ENCODE peak calls at places on chromosomes 2 and 18, in four cellular contexts. One of them, this sample, is unnamed.
A peak's percentile ranks its signal among the peaks of the same experiment; 100 is the strongest.

GRCh38 chr18:49949991-49950395 is 136.7 kb upstream of the ACAA2 start:
- DNase-seq in HepG2: no peak
- DNase-seq in SK-N-SH: no peak
- DNase-seq in K562: no peak
- DNase-seq in this sample: no peak

GRCh38 chr2:2362181-2362580 is 31.1 kb upstream of the MYT1L start:
- DNase-seq in HepG2: no peak
- DNase-seq in SK-N-SH: no peak
- DNase-seq in K562: no peak
- DNase-seq in this sample: no peak

GRCh38 chr18:47397671-47398319 is 146.3 kb upstream of the SKOR2 start:
- DNase-seq in HepG2: peak; percentile 10
- DNase-seq in SK-N-SH: peak; percentile 25
- DNase-seq in K562: peak; percentile 51
- DNase-seq in this sample: no peak

GRCh38 chr18:54392621-54393023 is 34.9 kb downstream of the C18orf54 start:
- DNase-seq in HepG2: peak; percentile 52
- DNase-seq in SK-N-SH: peak; percentile 52
- DNase-seq in K562: peak; percentile 36
- DNase-seq in this sample: no peak

GRCh38 chr2:174874081-174874480 is 109.8 kb upstream of the CHRNA1 start:
- DNase-seq in HepG2: no peak
- DNase-seq in SK-N-SH: no peak
- DNase-seq in K562: no peak
- DNase-seq in this sample: no peak

GRCh38 chr2:142037051-142037450 is 93.8 kb downstream of the LRP1B start:
- DNase-seq in HepG2: no peak
- DNase-seq in SK-N-SH: no peak
- DNase-seq in K562: no peak
- DNase-seq in this sample: no peak

GRCh38 chr2:201949036-201950012 is 84.3 kb upstream of the FZD7 start:
- DNase-seq in HepG2: no peak
- DNase-seq in SK-N-SH: peak; percentile 71
- DNase-seq in K562: no peak
- DNase-seq in this sample: no peak

GRCh38 chr2:191243154-191243553 is 2.0 kb upstream of the MYO1B start:
- DNase-seq in HepG2: no peak
- DNase-seq in SK-N-SH: no peak
- DNase-seq in K562: no peak
- DNase-seq in this sample: no peak

GRCh38 chr2:231399853-231400667 is 4.5 kb downstream of the B3GNT7 start:
- DNase-seq in HepG2: peak; percentile 41
- DNase-seq in SK-N-SH: peak; percentile 88
- DNase-seq in K562: no peak
- DNase-seq in this sample: no peak

GRCh38 chr2:181376442-181376841 is 80.7 kb upstream of the ITGA4 start:
- DNase-seq in HepG2: no peak
- DNase-seq in SK-N-SH: no peak
- DNase-seq in K562: no peak
- DNase-seq in this sample: no peak

GRCh38 chr2:197431858-197432257 is 3.0 kb downstream of the SF3B1 start:
- DNase-seq in HepG2: no peak
- DNase-seq in SK-N-SH: no peak
- DNase-seq in K562: no peak
- DNase-seq in this sample: no peak

GRCh38 chr18:59049726-59050660 is 89.7 kb upstream of the SEC11C start:
- DNase-seq in HepG2: no peak
- DNase-seq in SK-N-SH: no peak
- DNase-seq in K562: no peak
- DNase-seq in this sample: no peak

GRCh38 chr2:216300921-216301320 is 71.4 kb downstream of the MARCHF4 start:
- DNase-seq in HepG2: no peak
- DNase-seq in SK-N-SH: no peak
- DNase-seq in K562: no peak
- DNase-seq in this sample: no peak

GRCh38 chr2:226136739-226137138 is 662.9 kb downstream of the IRS1 start:
- DNase-seq in HepG2: no peak
- DNase-seq in SK-N-SH: no peak
- DNase-seq in K562: no peak
- DNase-seq in this sample: no peak

GRCh38 chr2:44949329-44950151 is 8.0 kb downstream of the SIX3 start:
- DNase-seq in HepG2: no peak
- DNase-seq in SK-N-SH: peak; percentile 57
- DNase-seq in K562: no peak
- DNase-seq in this sample: no peak

GRCh38 chr2:145007673-145008263 is 487.8 kb upstream of the ZEB2 start:
- DNase-seq in HepG2: no peak
- DNase-seq in SK-N-SH: no peak
- DNase-seq in K562: no peak
- DNase-seq in this sample: no peak

GRCh38 chr2:15782009-15782751 is 158.2 kb upstream of the MYCN start:
- DNase-seq in HepG2: peak; percentile 87
- DNase-seq in SK-N-SH: no peak
- DNase-seq in K562: no peak
- DNase-seq in this sample: no peak

GRCh38 chr2:126843046-126843445 is 55.6 kb upstream of the TEX51 start:
- DNase-seq in HepG2: no peak
- DNase-seq in SK-N-SH: no peak
- DNase-seq in K562: no peak
- DNase-seq in this sample: no peak

GRCh38 chr2:126698376-126698775 is 42.4 kb downstream of the GYPC start:
- DNase-seq in HepG2: no peak
- DNase-seq in SK-N-SH: no peak
- DNase-seq in K562: no peak
- DNase-seq in this sample: no peak

GRCh38 chr2:68206779-68207178 is 45.6 kb downstream of the PPP3R1 start:
- DNase-seq in HepG2: no peak
- DNase-seq in SK-N-SH: no peak
- DNase-seq in K562: no peak
- DNase-seq in this sample: no peak

GRCh38 chr2:210577263-210578071 is 21.1 kb downstream of the CPS1 start:
- DNase-seq in HepG2: peak; percentile 56
- DNase-seq in SK-N-SH: peak; percentile 16
- DNase-seq in K562: peak; percentile 29
- DNase-seq in this sample: peak; percentile 1

GRCh38 chr18:21831413-21831831 is 90.8 kb downstream of the MIB1 start:
- DNase-seq in HepG2: no peak
- DNase-seq in SK-N-SH: no peak
- DNase-seq in K562: no peak
- DNase-seq in this sample: no peak

GRCh38 chr2:43139501-43139900 is 86.9 kb downstream of the ZFP36L2 start:
- DNase-seq in HepG2: no peak
- DNase-seq in SK-N-SH: no peak
- DNase-seq in K562: no peak
- DNase-seq in this sample: no peak

GRCh38 chr2:43138441-43138840 is 88.0 kb downstream of the ZFP36L2 start:
- DNase-seq in HepG2: no peak
- DNase-seq in SK-N-SH: no peak
- DNase-seq in K562: no peak
- DNase-seq in this sample: no peak

GRCh38 chr2:43142921-43143438 is 83.4 kb downstream of the ZFP36L2 start:
- DNase-seq in HepG2: peak; percentile 78
- DNase-seq in SK-N-SH: no peak
- DNase-seq in K562: peak; percentile 69
- DNase-seq in this sample: no peak

GRCh38 chr2:43136862-43137261 is 89.5 kb downstream of the ZFP36L2 start:
- DNase-seq in HepG2: no peak
- DNase-seq in SK-N-SH: peak; percentile 32
- DNase-seq in K562: no peak
- DNase-seq in this sample: no peak

GRCh38 chr2:43139996-43140621 is 86.3 kb downstream of the ZFP36L2 start:
- DNase-seq in HepG2: no peak
- DNase-seq in SK-N-SH: peak; percentile 75
- DNase-seq in K562: no peak
- DNase-seq in this sample: no peak
- TF ChIP-seq NFIC in HepG2: no peak
- TF ChIP-seq NFIC in SK-N-SH: no peak
- TF ChIP-seq NFIC in K562: no peak
- TF ChIP-seq NFIC in this sample: peak; percentile 50

GRCh38 chr2:149075065-149075464 is 36.6 kb downstream of the LYPD6B start:
- DNase-seq in HepG2: no peak
- DNase-seq in SK-N-SH: no peak
- DNase-seq in K562: no peak
- DNase-seq in this sample: no peak

GRCh38 chr2:149068225-149068995 is 29.9 kb downstream of the LYPD6B start:
- DNase-seq in HepG2: no peak
- DNase-seq in SK-N-SH: no peak
- DNase-seq in K562: no peak
- DNase-seq in this sample: no peak

GRCh38 chr2:149068996-149069888 is 30.7 kb downstream of the LYPD6B start:
- DNase-seq in HepG2: no peak
- DNase-seq in SK-N-SH: no peak
- DNase-seq in K562: no peak
- DNase-seq in this sample: no peak

GRCh38 chr2:149075868-149076267 is 37.4 kb downstream of the LYPD6B start:
- DNase-seq in HepG2: no peak
- DNase-seq in SK-N-SH: no peak
- DNase-seq in K562: no peak
- DNase-seq in this sample: no peak

GRCh38 chr2:149070681-149071355 is 32.3 kb downstream of the LYPD6B start:
- DNase-seq in HepG2: no peak
- DNase-seq in SK-N-SH: no peak
- DNase-seq in K562: no peak
- DNase-seq in this sample: no peak
- TF ChIP-seq NFIC in HepG2: no peak
- TF ChIP-seq NFIC in SK-N-SH: no peak
- TF ChIP-seq NFIC in K562: no peak
- TF ChIP-seq NFIC in this sample: no peak

GRCh38 chr18:51802589-51802988 is 537.4 kb upstream of the DCC start:
- DNase-seq in HepG2: no peak
- DNase-seq in SK-N-SH: peak; percentile 30
- DNase-seq in K562: no peak
- DNase-seq in this sample: no peak
- TF ChIP-seq NFIC in HepG2: no peak
- TF ChIP-seq NFIC in SK-N-SH: no peak
- TF ChIP-seq NFIC in K562: no peak
- TF ChIP-seq NFIC in this sample: no peak

GRCh38 chr2:26850002-26850431 is 2.1 kb downstream of the DPYSL5 start:
- DNase-seq in HepG2: no peak
- DNase-seq in SK-N-SH: no peak
- DNase-seq in K562: no peak
- DNase-seq in this sample: no peak
- TF ChIP-seq NFIC in HepG2: no peak
- TF ChIP-seq NFIC in SK-N-SH: no peak
- TF ChIP-seq NFIC in K562: no peak
- TF ChIP-seq NFIC in this sample: no peak

This sample was measured in GM12878.